ENCODE peak calls at places on chromosomes 5 and 9, in four cellular contexts. B is K562, R is HL-60, V is GM12878. E is an unnamed sample.

GRCh38 chr9:106958955-106959657 is 96.1 kb downstream of the ZNF462 start:
- DNase-seq in V (no peak), B (no peak), R (no peak), E (no peak)

GRCh38 chr9:74366111-74366510 is 131.0 kb upstream of the RORB start:
- DNase-seq in V (no peak), B (no peak), R (no peak), E (no peak)

GRCh38 chr5:22500521-22500920 is 352.6 kb downstream of the CDH12 start:
- DNase-seq in R (no peak), B (no peak), V (no peak), E (no peak)

GRCh38 chr9:96418920-96419690 is 935 bp upstream of the ZNF367 start:
- DNase-seq in R (peak), V (no peak), B (peak), E (peak)

GRCh38 chr9:128207076-128207731 is 4.0 kb downstream of the DNM1 start:
- DNase-seq in R (no peak), B (no peak), V (no peak), E (no peak)

GRCh38 chr9:129649726-129650679 is 8.1 kb upstream of the ASB6 start:
- DNase-seq in B (no peak), R (no peak), V (no peak), E (no peak)

GRCh38 chr5:4700082-4700481 is 440.0 kb upstream of the ADAMTS16 start:
- DNase-seq in B (peak), V (no peak), R (no peak), E (no peak)

GRCh38 chr9:92850898-92851297 is 26.9 kb downstream of the ZNF484 start:
- DNase-seq in B (no peak), V (no peak), R (no peak), E (no peak)

DNA sequence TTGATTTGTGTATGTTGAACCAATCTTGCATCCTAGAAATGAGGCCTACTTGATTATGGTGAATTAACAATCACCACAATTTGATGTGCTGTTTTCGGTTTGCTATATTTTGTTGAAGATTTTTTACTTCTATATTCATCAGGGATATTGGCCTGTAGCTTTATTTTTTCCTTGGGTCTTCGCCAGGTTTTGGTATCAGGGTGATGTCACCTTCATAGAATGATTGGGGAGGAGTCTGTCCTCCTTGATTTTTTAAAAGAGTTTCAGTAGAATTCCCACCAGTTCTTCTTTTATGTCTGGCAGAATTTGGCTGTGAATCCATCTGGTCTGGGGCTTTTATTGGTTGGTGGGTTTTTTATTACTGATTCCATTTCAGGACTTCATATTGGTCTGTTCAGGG is 115.2 kb downstream of the CPLANE1 start:
- DNase-seq in R (no peak), V (no peak), B (no peak), E (no peak)
- TF ChIP-seq SPI1 in R (no peak), V (no peak), B (no peak), E (no peak)

GRCh38 chr5:176596689-176597416 is 13.1 kb downstream of the GPRIN1 start:
- DNase-seq in R (peak), V (no peak), B (no peak), E (peak)
- TF ChIP-seq SPI1 in R (no peak), V (no peak), B (no peak), E (no peak)

DNA sequence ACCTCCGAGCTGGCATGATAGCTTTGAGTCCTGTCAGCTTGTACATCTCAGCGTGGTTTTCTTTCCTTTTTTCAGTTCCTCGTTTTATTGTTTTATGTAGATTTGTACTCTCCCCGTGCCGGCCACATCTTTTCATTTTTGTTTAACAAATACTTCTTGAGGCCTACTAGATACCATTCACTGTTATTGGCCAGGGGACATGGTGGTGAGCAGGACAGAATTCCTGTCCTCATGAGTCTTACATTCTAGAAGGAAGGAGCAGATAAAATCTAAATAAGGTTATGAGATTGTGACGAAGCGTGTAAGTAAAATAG is 1.2 kb downstream of the UGCG start:
- DNase-seq in R (no peak), V (peak), B (no peak), E (peak)
- TF ChIP-seq SPI1 in R (peak), V (peak), B (no peak), E (peak)

GRCh38 chr5:145244251-145244650 is 590.9 kb downstream of the PRELID2 start:
- DNase-seq in R (no peak), B (no peak), V (no peak), E (no peak)
- TF ChIP-seq SPI1 in R (no peak), B (no peak), V (no peak), E (no peak)

E was measured in GM12891.